ENCODE peak calls at places on chromosomes 4 and X, in nine cellular contexts. O is cardiac muscle cell; P is activated CD4-positive, CD25-positive, alpha-beta regulatory T cell; G is fibroblast of the aortic adventitia; A is GM13977; L is stimulated activated CD4-positive, alpha-beta T cell treated with anti-CD3 and anti-CD28 coated beads, Interleukin-4, amount 100 ng/mL, for 1 hour; K is iPS DF 6.9; B is T-helper 1 cell; H is hypothalamus. J is an unnamed sample.

GRCh38 chr4:48133668-48134444 is at the start of gene TXK:
- DNase-seq in G (peak), P (no peak), B (no peak), L (no peak), A (no peak), O (peak), K (no peak), H (no peak), J (no peak)

GRCh38 chr4:108492816-108493595 is 127.4 kb upstream of the RPL34 start:
- DNase-seq in B (no peak), O (peak), P (no peak), K (peak), H (no peak), L (peak), A (no peak), G (peak), J (no peak)

GRCh38 chrX:68989865-68990606 is 161.2 kb downstream of the EFNB1 start:
- DNase-seq in A (no peak), K (peak), L (no peak), B (no peak), H (no peak), O (peak), G (peak), P (no peak), J (peak)

GRCh38 chr4:149959391-149959790 is 118.9 kb upstream of the DCLK2 start:
- DNase-seq in O (no peak), B (no peak), G (no peak), L (no peak), H (no peak), P (no peak), A (no peak), K (no peak), J (no peak)

GRCh38 chr4:142707397-142707796 is 138.7 kb downstream of the INPP4B start:
- DNase-seq in L (no peak), A (no peak), O (peak), H (no peak), P (no peak), B (no peak), K (no peak), G (no peak), J (no peak)

GRCh38 chr4:112509243-112510190 is 6.5 kb downstream of the NEUROG2 start:
- DNase-seq in L (no peak), H (no peak), P (no peak), B (no peak), K (no peak), A (no peak), O (no peak), G (peak), J (no peak)

GRCh38 chrX:108198420-108198819 is 106.8 kb downstream of the ATG4A start:
- DNase-seq in O (peak), L (no peak), A (no peak), H (no peak), K (no peak), B (no peak), P (no peak), G (peak), J (peak)

GRCh38 chrX:130109429-130110378 is 593 bp downstream of the ELF4 start:
- DNase-seq in P (no peak), H (no peak), B (no peak), K (no peak), O (no peak), L (no peak), A (no peak), G (peak), J (no peak)

GRCh38 chrX:141405878-141406492 is 163.7 kb upstream of the SPANXC start:
- DNase-seq in H (no peak), G (peak), A (no peak), O (peak), P (no peak), K (no peak), B (no peak), L (no peak), J (no peak)

GRCh38 chr4:155523358-155523757 is 143.3 kb upstream of the GUCY1A1 start:
- DNase-seq in H (no peak), K (no peak), B (no peak), G (no peak), A (no peak), L (no peak), P (no peak), O (no peak), J (no peak)

GRCh38 chrX:114800719-114801118 is 216.7 kb downstream of the IL13RA2 start:
- DNase-seq in H (no peak), B (no peak), L (no peak), K (no peak), O (peak), P (no peak), G (peak), A (no peak), J (no peak)

GRCh38 chr4:70608324-70608723 is 16.3 kb downstream of the AMBN start:
- DNase-seq in G (no peak), O (no peak), H (no peak), A (no peak), B (no peak), K (no peak), L (no peak), P (no peak), J (no peak)

GRCh38 chr4:153039542-153040185 is 103.5 kb downstream of the FHDC1 start:
- DNase-seq in P (no peak), G (no peak), H (no peak), A (no peak), K (no peak), O (peak), B (no peak), L (no peak), J (no peak)

GRCh38 chr4:110869862-110870577 is 247.1 kb upstream of the PITX2 start:
- DNase-seq in B (no peak), H (no peak), L (no peak), K (no peak), P (no peak), O (no peak), G (peak), A (peak), J (no peak)

GRCh38 chrX:65035451-65035779 is 59.2 kb upstream of the ZC4H2 start:
- DNase-seq in G (peak), O (peak), L (no peak), K (no peak), A (no peak), P (no peak), H (no peak), B (no peak), J (peak)

GRCh38 chr4:19492611-19493010 is 759.1 kb upstream of the SLIT2 start:
- DNase-seq in P (no peak), K (no peak), O (peak), A (no peak), G (no peak), H (no peak), L (no peak), B (no peak), J (no peak)

GRCh38 chrX:46500054-46500453 is 45.2 kb downstream of the ZNF674 start:
- DNase-seq in P (no peak), G (no peak), A (no peak), L (no peak), O (no peak), H (no peak), K (no peak), B (no peak), J (no peak)

GRCh38 chr4:40233227-40233626 is 36.4 kb downstream of the RHOH start:
- DNase-seq in K (no peak), B (no peak), G (no peak), P (no peak), O (no peak), H (no peak), A (no peak), L (no peak), J (no peak)

GRCh38 chr4:86543560-86544312 is 50.4 kb upstream of the PTPN13 start:
- DNase-seq in P (no peak), L (no peak), K (no peak), A (no peak), O (peak), H (no peak), B (no peak), G (peak), J (no peak)

GRCh38 chr4:18568600-18568999 is 547.0 kb upstream of the LCORL start:
- DNase-seq in A (no peak), B (no peak), L (no peak), K (no peak), G (peak), P (no peak), H (no peak), O (peak), J (no peak)

GRCh38 chrX:102746134-102746584 is 25.6 kb downstream of the GPRASP3 start:
- DNase-seq in P (no peak), H (no peak), B (no peak), K (no peak), G (peak), L (peak), A (peak), O (peak), J (peak)

GRCh38 chr4:76601791-76602190 is 166.8 kb downstream of the SHROOM3 start:
- DNase-seq in B (no peak), O (peak), P (no peak), G (peak), H (no peak), L (no peak), A (no peak), K (no peak), J (no peak)

GRCh38 chr4:181949704-181950312 is 293.4 kb upstream of the TENM3 start:
- DNase-seq in L (no peak), B (no peak), H (no peak), K (peak), G (no peak), P (no peak), O (no peak), A (no peak), J (no peak)

GRCh38 chrX:72273718-72274117 is 3.3 kb downstream of the RPS4X start:
- DNase-seq in P (no peak), O (no peak), L (no peak), A (no peak), G (no peak), K (no peak), H (no peak), B (no peak), J (no peak)

J was measured in uterus.